ENCODE peak calls at places on chromosomes 5 and 9, in four cellular contexts. G, Q, J and X are unnamed samples. For H3K4me1, the result is how much of the 10 kb centered on the place peaks cover.

GRCh38 chr5:17378346-17378984 is 119.6 kb upstream of the TAF11L2 start:
- DNase-seq in G (no peak), Q (peak), J (peak), X (no peak)

GRCh38 chr5:151382576-151382975 is 35.2 kb upstream of the SLC36A2 start:
- DNase-seq in Q (no peak), J (no peak), G (no peak), X (no peak)

GRCh38 chr5:122736086-122736485 is 38.8 kb upstream of the SNX2 start:
- DNase-seq in G (no peak), J (no peak), Q (no peak), X (no peak)

GRCh38 chr9:1869843-1870242 is 145.3 kb upstream of the SMARCA2 start:
- DNase-seq in J (peak), Q (no peak), G (no peak), X (no peak)

GRCh38 chr5:11182441-11183080 is 421.5 kb upstream of the DAP start:
- DNase-seq in G (no peak), Q (peak), J (peak), X (no peak)

GRCh38 chr9:117043159-117043558 is 356.1 kb downstream of the TRIM32 start:
- DNase-seq in G (no peak), Q (no peak), J (no peak), X (no peak)

GRCh38 chr5:159774476-159775031 is 141.7 kb upstream of the ADRA1B start:
- DNase-seq in Q (no peak), J (no peak), G (no peak), X (no peak)

GRCh38 chr9:7320139-7320538 is 479.4 kb downstream of the DMAC1 start:
- DNase-seq in Q (no peak), J (peak), G (no peak), X (no peak)

GRCh38 chr5:103224118-103224893 is 34.3 kb upstream of the MACIR start:
- DNase-seq in Q (peak), G (no peak), J (peak), X (no peak)

GRCh38 chr5:108661590-108662219 is 86.0 kb upstream of the FER start:
- DNase-seq in Q (no peak), J (peak), G (no peak), X (no peak)

GRCh38 chr5:181224390-181225234 is 1.5 kb downstream of the TRIM41 start:
- DNase-seq in J (no peak), Q (no peak), G (no peak), X (no peak)

GRCh38 chr5:115616492-115616891 is 9.3 kb downstream of the TMED7 start:
- DNase-seq in G (no peak), Q (no peak), J (no peak), X (no peak)

GRCh38 chr9:74760031-74760700 is 127.6 kb downstream of the TRPM6 start:
- DNase-seq in G (no peak), Q (peak), J (peak), X (no peak)

GRCh38 chr9:83936523-83936922 is 15.3 kb upstream of the KIF27 start:
- DNase-seq in Q (no peak), J (no peak), G (no peak), X (no peak)

GRCh38 chr5:155587458-155587857 is 573.9 kb downstream of the KIF4B start:
- DNase-seq in Q (no peak), J (no peak), G (no peak), X (no peak)

GRCh38 chr5:143228597-143229293 is 174.7 kb downstream of the NR3C1 start:
- DNase-seq in G (no peak), Q (no peak), J (no peak), X (no peak)

GRCh38 chr5:135335031-135335828 is 63.8 kb downstream of the MACROH2A1 start:
- DNase-seq in G (no peak), J (peak), Q (no peak), X (no peak)

GRCh38 chr5:103942587-103943186 is 380.1 kb upstream of the NUDT12 start:
- DNase-seq in J (no peak), Q (no peak), G (no peak), X (no peak)

GRCh38 chr5:84072339-84072738 is 312.3 kb downstream of the EDIL3 start:
- DNase-seq in Q (no peak), J (no peak), G (no peak), X (no peak)

GRCh38 chr5:148687427-148687826 is 33.1 kb upstream of the HTR4 start:
- DNase-seq in J (peak), G (no peak), Q (no peak), X (no peak)

GRCh38 chr5:142798099-142798768 is 28.1 kb downstream of the ARHGAP26 start:
- DNase-seq in G (no peak), J (no peak), Q (no peak), X (peak)

DNA sequence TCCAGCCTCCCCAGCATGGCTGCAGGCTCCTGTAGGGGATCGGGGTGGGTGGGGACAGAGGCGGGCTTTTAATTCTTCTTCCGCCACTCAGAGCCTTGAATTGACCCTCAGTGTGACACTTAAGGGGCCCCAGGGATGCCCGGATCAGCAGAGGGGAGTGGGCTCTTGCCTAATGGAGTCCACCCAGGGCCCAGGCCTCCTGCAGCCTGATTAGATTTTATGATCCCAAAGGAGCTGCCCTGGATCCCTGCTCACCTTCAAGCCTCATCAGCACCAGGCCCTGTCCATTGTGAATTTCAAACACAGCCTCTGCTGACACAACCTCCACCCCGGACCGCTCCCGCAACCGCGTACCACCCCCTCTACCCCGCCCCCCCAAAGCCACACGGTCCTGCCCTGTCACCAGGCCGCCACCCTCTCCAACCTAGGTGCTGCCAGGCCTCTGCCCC is 214.1 kb upstream of the IER5L start:
- DNase-seq in Q (no peak), J (no peak), G (no peak), X (peak)
- H3K27ac ChIP-seq in Q (no peak), J (no peak), G (no peak), X (no peak)

GRCh38 chr5:107469064-107469463 is 201.7 kb downstream of the EFNA5 start:
- DNase-seq in G (no peak), J (no peak), Q (no peak), X (no peak)
- H3K4me1 ChIP-seq in G (under half), J (under half), Q (half or more), X (under half)

GRCh38 chr5:124740055-124740454 is 6.4 kb downstream of the ZNF608 start:
- DNase-seq in Q (no peak), J (no peak), G (no peak), X (no peak)
- H3K27ac ChIP-seq in Q (no peak), J (no peak), G (no peak), X (no peak)

GRCh38 chr5:124697912-124698690 is 48.3 kb downstream of the ZNF608 start:
- DNase-seq in Q (peak), J (peak), G (no peak), X (no peak)

GRCh38 chr5:124697482-124697881 is 49.0 kb downstream of the ZNF608 start:
- DNase-seq in G (no peak), J (no peak), Q (no peak), X (no peak)

GRCh38 chr5:124696898-124697297 is 49.5 kb downstream of the ZNF608 start:
- DNase-seq in G (no peak), Q (no peak), J (no peak), X (no peak)

GRCh38 chr5:124700333-124700732 is 46.1 kb downstream of the ZNF608 start:
- DNase-seq in J (no peak), Q (no peak), G (no peak), X (no peak)

DNA sequence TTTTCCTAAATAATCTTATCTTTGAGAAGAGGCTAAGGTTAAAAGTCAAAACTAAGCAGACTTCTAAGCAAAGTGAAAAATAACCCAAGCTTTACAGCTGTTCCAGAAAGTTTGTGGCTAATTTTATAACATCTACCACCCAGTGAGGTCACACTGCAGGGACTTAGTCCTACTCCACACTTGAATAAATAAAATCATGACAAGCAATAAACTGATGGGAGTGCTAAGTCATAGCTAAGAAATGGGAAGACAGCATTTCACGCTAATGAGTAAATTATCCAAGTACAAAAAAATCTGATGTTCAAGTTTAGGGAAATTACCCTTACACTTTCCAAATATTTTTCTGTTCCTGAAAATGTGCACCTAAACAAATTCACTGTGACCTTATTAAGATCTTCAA is 47.7 kb downstream of the ZNF608 start:
- DNase-seq in J (peak), Q (peak), G (no peak), X (no peak)
- H3K4me1 ChIP-seq in J (under half), Q (under half), G (under half), X (under half)

GRCh38 chr5:119329701-119330100 is 26.1 kb upstream of the TNFAIP8 start:
- DNase-seq in Q (no peak), J (no peak), G (no peak), X (no peak)
- H3K27ac ChIP-seq in Q (no peak), J (no peak), G (no peak), X (no peak)

DNA sequence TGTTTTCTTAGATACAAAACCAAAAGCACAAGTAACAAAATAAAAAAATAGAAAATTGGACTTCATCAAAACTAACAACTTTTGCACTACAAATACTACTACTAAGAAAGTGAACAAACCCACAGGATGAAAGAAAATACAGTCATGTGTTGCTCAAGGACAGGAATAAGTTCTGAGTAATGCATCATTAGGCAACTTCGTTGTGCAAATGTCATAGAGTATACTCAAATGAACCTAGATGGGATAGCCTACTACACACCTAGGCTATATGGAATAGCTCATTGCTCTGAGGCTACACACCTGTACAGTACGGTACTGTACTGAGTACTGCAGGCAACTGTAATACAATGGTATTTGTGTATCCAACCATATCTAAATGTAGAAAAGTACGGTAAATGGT is 88.3 kb downstream of the RAPGEF1 start:
- DNase-seq in G (no peak), J (peak), Q (no peak), X (no peak)
- H3K4me1 ChIP-seq in G (under half), J (under half), Q (under half), X (under half)